ENCODE peak calls at places on chromosomes 11 and 22, in seven cellular contexts. V is GM06990, C is transverse colon, M is gastrocnemius medialis, N is PC-3, R is heart right ventricle, W is neural progenitor cell. F is an unnamed sample. For H3K27me3 and H3K36me3, the result is how much of the 10 kb centered on the place peaks cover.

GRCh38 chr11:121909571-121909970 is 206.4 kb downstream of the BLID start:
- DNase-seq in V (no peak), N (no peak), R (no peak), W (no peak), M (no peak), C (no peak), F (no peak)

GRCh38 chr11:126061707-126062678 is 673 bp downstream of the CDON start:
- DNase-seq in N (peak), W (peak), C (peak), M (no peak), V (no peak), R (peak), F (peak)

GRCh38 chr11:62615521-62615920 is 2.5 kb downstream of the ROM1 start:
- DNase-seq in V (no peak), C (no peak), N (no peak), R (no peak), W (no peak), M (no peak), F (no peak)

GRCh38 chr11:61725632-61726280 is 26.7 kb upstream of the MYRF start:
- DNase-seq in M (no peak), V (no peak), R (no peak), N (peak), C (no peak), W (no peak), F (no peak)

GRCh38 chr22:19691721-19692341 is 22.5 kb upstream of the SEPTIN5 start:
- DNase-seq in W (peak), R (no peak), M (no peak), C (no peak), N (peak), V (no peak), F (peak)

GRCh38 chr11:98455500-98456186 is 565.1 kb upstream of the CNTN5 start:
- DNase-seq in V (no peak), M (no peak), R (no peak), N (peak), W (peak), C (no peak), F (peak)

GRCh38 chr11:100827934-100828661 is 141.0 kb downstream of the ARHGAP42 start:
- DNase-seq in C (no peak), R (no peak), W (peak), N (peak), V (peak), M (no peak), F (no peak)

GRCh38 chr22:20159088-20159487 is 8.2 kb upstream of the CCDC188 start:
- DNase-seq in M (no peak), V (no peak), C (no peak), R (no peak), W (peak), N (no peak), F (peak)

GRCh38 chr22:21102659-21103267 is 57.0 kb downstream of the LRRC74B start:
- DNase-seq in M (peak), V (peak), C (peak), W (peak), R (peak), N (peak), F (peak)

GRCh38 chr22:28883917-28884753 is 763 bp downstream of the ZNRF3 start:
- DNase-seq in M (peak), V (peak), W (peak), C (peak), R (peak), N (peak), F (peak)

GRCh38 chr11:21710791-21711190 is 482.1 kb upstream of the ANO5 start:
- DNase-seq in M (no peak), N (no peak), W (no peak), V (no peak), R (no peak), C (no peak), F (no peak)

GRCh38 chr11:57791321-57792059 is 29.9 kb downstream of the CTNND1 start:
- DNase-seq in M (no peak), V (no peak), W (no peak), C (peak), R (no peak), N (no peak), F (peak)

GRCh38 chr22:46090631-46091201 is 59.6 kb upstream of the PPARA start:
- DNase-seq in N (peak), C (no peak), W (no peak), R (no peak), V (no peak), M (no peak), F (no peak)

GRCh38 chr11:114256898-114257286 is 39.3 kb upstream of the NNMT start:
- DNase-seq in M (peak), N (no peak), C (no peak), R (no peak), V (no peak), W (no peak), F (peak)

GRCh38 chr11:12434255-12434654 is 56.9 kb downstream of the PARVA start:
- DNase-seq in W (no peak), M (no peak), C (no peak), N (no peak), R (no peak), V (no peak), F (no peak)

GRCh38 chr22:31160328-31160978 is 471 bp downstream of the RNF185 start:
- DNase-seq in R (no peak), V (no peak), N (no peak), M (no peak), C (peak), W (no peak), F (no peak)

GRCh38 chr11:65279713-65280459 is 18.1 kb downstream of the POLA2 start:
- DNase-seq in M (no peak), V (no peak), R (peak), N (peak), W (no peak), C (no peak), F (no peak)

GRCh38 chr11:117097567-117098268 is 510 bp downstream of the SIK3 start:
- DNase-seq in N (peak), R (peak), C (peak), M (peak), W (peak), V (peak), F (peak)

GRCh38 chr11:65973439-65974110 is 12.0 kb downstream of the SART1 start:
- DNase-seq in W (no peak), C (no peak), R (no peak), N (peak), V (no peak), M (no peak), F (no peak)

GRCh38 chr11:34126959-34127848 is 21.8 kb downstream of the NAT10 start:
- DNase-seq in M (no peak), W (no peak), V (no peak), N (peak), C (no peak), R (no peak), F (no peak)

GRCh38 chr22:50705219-50705691 is 32.6 kb downstream of the SHANK3 start:
- DNase-seq in W (peak), V (no peak), N (no peak), M (no peak), C (no peak), R (peak), F (peak)

GRCh38 chr22:27554106-27554814 is 247.3 kb downstream of the MN1 start:
- DNase-seq in N (peak), V (no peak), W (peak), M (no peak), R (no peak), C (peak), F (no peak)

GRCh38 chr11:134350381-134350780 is 18.6 kb downstream of the GLB1L2 start:
- DNase-seq in V (no peak), W (no peak), C (no peak), R (no peak), M (no peak), N (no peak), F (no peak)

GRCh38 chr22:30541979-30542810 is 4.3 kb downstream of the SEC14L6 start:
- DNase-seq in N (no peak), V (no peak), R (no peak), M (no peak), W (peak), C (no peak), F (peak)

GRCh38 chr11:46120711-46121327 is 435 bp downstream of the PHF21A start:
- DNase-seq in M (peak), V (peak), C (peak), W (peak), R (peak), N (no peak), F (peak)

GRCh38 chr11:129894281-129895125 is 875 bp downstream of the NFRKB start:
- DNase-seq in C (no peak), V (no peak), R (no peak), W (no peak), M (no peak), N (peak), F (no peak)

GRCh38 chr11:132466983-132467382 is 1065.3 kb downstream of the OPCML start:
- DNase-seq in M (no peak), W (peak), V (no peak), N (no peak), R (no peak), C (no peak), F (no peak)

GRCh38 chr22:24499706-24500105 is 4.6 kb downstream of the UPB1 start:
- DNase-seq in C (no peak), M (no peak), W (no peak), R (no peak), N (no peak), V (no peak), F (no peak)

GRCh38 chr11:57476883-57477506 is 16.7 kb downstream of the RTN4RL2 start:
- DNase-seq in V (peak), C (peak), N (peak), W (peak), M (peak), R (peak), F (peak)

GRCh38 chr11:73749118-73749517 is 11.8 kb downstream of the RAB6A start:
- DNase-seq in M (no peak), W (no peak), N (no peak), C (no peak), R (no peak), V (no peak), F (no peak)

GRCh38 chr11:14618060-14618459 is 25.5 kb upstream of the PDE3B start:
- DNase-seq in N (no peak), C (no peak), W (no peak), M (no peak), R (no peak), V (no peak), F (no peak)

GRCh38 chr11:62804310-62805043 is 763 bp downstream of the NXF1 start:
- DNase-seq in N (peak), C (no peak), V (no peak), M (no peak), R (no peak), W (no peak), F (no peak)

GRCh38 chr11:57473208-57473930 is 13.0 kb downstream of the RTN4RL2 start:
- DNase-seq in R (no peak), C (no peak), N (no peak), M (no peak), V (no peak), W (no peak), F (peak)

GRCh38 chr11:78562398-78562797 is 12.3 kb downstream of the NARS2 start:
- DNase-seq in R (no peak), M (no peak), V (no peak), W (peak), C (no peak), N (peak), F (no peak)

GRCh38 chr11:112773256-112773655 is 188.0 kb upstream of the NCAM1 start:
- DNase-seq in N (no peak), V (no peak), W (no peak), R (no peak), C (no peak), M (no peak), F (no peak)

GRCh38 chr11:44120169-44120568 is 24.7 kb downstream of the EXT2 start:
- DNase-seq in R (no peak), W (peak), V (no peak), M (peak), C (no peak), N (peak), F (peak)

GRCh38 chr11:61327669-61328071 is 5.2 kb downstream of the DDB1 start:
- DNase-seq in V (no peak), N (no peak), R (no peak), M (no peak), W (no peak), C (no peak), F (no peak)

GRCh38 chr22:20552913-20553401 is 45.5 kb downstream of the MED15 start:
- DNase-seq in M (peak), C (no peak), W (no peak), R (peak), V (no peak), N (no peak), F (no peak)

GRCh38 chr22:47933226-47933625 is 1170.8 kb downstream of the TBC1D22A start:
- DNase-seq in N (no peak), M (no peak), V (no peak), C (no peak), W (no peak), R (no peak), F (no peak)

DNA sequence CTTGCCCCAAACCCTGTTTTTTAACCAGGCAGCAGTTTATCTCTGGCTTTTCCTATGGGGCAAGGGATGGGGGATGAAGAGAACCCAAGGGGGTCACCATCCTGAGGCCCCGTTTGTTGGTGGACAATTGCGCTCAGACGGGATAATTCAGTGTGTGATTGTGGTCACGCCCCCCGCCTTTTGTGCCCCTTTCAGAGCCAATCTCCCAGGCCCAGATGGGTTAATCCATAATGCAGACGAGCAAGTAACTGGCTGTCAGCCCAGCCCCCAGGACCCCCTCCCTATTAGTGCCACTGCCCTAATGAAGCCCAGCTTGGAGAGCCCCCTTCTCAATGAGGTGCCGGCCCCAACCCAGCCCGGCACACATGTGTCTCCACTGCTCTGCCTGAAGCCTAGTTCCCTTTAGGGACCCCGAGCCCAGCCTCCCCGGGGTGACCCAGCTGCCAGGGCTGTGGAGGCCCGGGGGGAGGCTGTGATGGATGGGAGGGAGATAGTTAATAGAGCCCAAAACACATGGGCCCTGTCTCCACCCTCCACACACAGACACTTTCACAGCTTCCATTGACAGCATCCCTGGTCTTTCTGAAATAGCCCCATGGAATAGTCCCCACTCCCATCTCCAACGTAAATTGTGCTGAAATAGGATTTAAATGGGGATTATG is 19.0 kb upstream of the ROBO3 start:
- DNase-seq in N (no peak), C (no peak), V (no peak), M (no peak), W (peak), R (no peak), F (no peak)
- H3K27me3 ChIP-seq in N (half or more), C (half or more), V (under half), M (half or more), W (under half), R (half or more), F (half or more)

DNA sequence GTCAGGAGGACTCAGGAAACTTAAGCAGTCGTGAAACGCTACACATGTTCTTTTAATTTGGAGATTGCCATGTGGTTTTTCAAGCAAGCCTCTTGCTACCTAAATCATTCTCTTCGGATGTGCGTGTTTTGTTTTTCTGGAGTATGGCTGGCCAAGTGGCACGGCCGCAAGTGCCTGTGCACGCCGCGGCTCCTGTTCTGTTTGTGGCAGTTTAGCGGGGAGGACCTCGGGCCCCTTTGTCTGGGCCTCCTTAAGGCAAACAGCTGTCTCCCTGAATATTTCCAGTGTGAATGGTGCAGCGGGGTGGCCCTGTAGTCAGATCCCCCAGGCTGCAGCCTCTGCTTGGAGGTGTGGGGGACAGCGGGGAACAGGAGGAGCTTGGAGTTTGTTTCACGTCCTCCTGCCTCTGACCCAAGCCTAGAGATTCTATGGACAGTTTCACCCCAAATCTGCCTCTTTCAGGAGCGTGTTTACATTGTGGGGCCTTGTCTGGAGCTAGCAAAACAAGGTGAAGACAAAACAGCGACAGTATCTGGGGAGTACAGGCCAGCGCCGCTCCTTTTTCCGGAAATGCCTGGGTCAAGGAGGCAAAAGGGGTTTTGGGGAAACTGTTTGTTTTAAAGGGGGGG is 1.3 kb downstream of the LRP5 start:
- DNase-seq in W (peak), C (no peak), V (no peak), M (no peak), N (peak), R (no peak), F (peak)
- H3K4me3 ChIP-seq in W (peak), C (peak), V (peak), M (peak), N (peak), R (peak), F (peak)

GRCh38 chr11:64220271-64220670 is 5.7 kb downstream of the TRPT1 start:
- DNase-seq in W (peak), N (no peak), M (no peak), C (no peak), V (no peak), R (no peak), F (no peak)
- H3K36me3 ChIP-seq in W (under half), N (under half), M (under half), C (under half), V (under half), R (under half), F (under half)

GRCh38 chr22:32265882-32266767 is 11.0 kb upstream of the SLC5A4 start:
- DNase-seq in V (peak), M (peak), R (peak), C (peak), W (peak), N (peak), F (peak)
- H3K27me3 ChIP-seq in V (under half), M (under half), R (under half), C (under half), W (under half), N (under half), F (under half)

GRCh38 chr11:120510406-120511115 is 987 bp upstream of the GRIK4 start:
- DNase-seq in N (no peak), R (no peak), C (no peak), V (no peak), M (no peak), W (no peak), F (peak)
- H3K4me3 ChIP-seq in N (peak), R (no peak), C (no peak), V (no peak), M (peak), W (peak), F (no peak)

DNA sequence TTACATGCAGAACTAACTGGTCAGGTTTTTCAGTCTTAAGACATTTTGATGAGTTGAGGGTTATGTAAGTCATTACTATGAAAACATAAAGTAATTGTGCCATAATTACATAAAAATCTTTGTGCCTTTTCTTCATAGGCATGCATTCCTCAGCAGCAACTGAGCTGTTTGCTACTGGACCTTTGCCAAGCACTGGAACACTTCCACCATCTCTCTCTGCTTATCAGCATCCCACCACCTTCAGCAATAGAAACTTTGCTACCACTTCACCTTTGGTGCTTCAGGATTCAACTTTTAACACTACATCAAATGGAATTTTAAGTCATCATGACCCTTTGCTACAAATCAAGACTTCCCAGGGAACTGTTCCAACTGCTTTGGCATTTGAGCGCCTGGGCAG is 39.0 kb downstream of the QSER1 start:
- DNase-seq in V (no peak), R (no peak), N (no peak), M (no peak), C (no peak), W (no peak), F (no peak)
- H3K36me3 ChIP-seq in V (under half), R (half or more), N (half or more), M (under half), C (under half), W (under half), F (under half)

DNA sequence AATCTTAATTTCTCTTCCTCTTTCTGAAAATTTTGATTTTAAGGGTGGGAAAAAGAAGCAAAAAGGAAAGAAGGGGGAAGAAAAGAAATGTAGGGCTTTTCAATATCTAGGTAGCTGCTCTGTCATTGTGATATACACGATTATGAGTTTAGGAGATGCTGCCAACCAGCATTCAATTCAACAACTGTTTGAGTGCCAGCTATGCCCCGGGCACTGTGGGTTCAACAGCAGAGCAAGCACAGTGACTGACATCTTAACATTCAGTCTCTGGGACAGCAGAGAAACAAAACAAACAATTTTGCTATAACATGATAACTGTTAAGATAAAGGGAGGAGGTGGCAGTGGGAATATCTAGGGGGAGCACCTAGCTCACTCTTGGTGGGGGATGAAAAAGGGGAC is 91.6 kb downstream of the DBX1 start:
- DNase-seq in R (no peak), M (no peak), C (no peak), V (no peak), W (no peak), N (no peak), F (no peak)
- H3K27me3 ChIP-seq in R (under half), M (under half), C (under half), V (under half), W (under half), N (under half), F (under half)

F was measured in H7.